ENCODE peak calls at places on chromosomes 1 and 21, in seven cellular contexts. T is right atrium auricular region, H is A549, G is left ventricle myocardium inferior, D is heart right ventricle, Q is cardiac muscle cell, Z is colonic mucosa. C is an unnamed sample. For H3K4me1, the result is how much of the 10 kb centered on the place peaks cover.

GRCh38 chr1:205287076-205287475 is 34.5 kb downstream of the NUAK2 start:
- DNase-seq in Z (no peak), T (no peak), G (no peak), Q (no peak), H (no peak), D (no peak), C (no peak)

GRCh38 chr1:158149175-158149574 is 31.5 kb upstream of the CD1D start:
- DNase-seq in Z (no peak), D (peak), H (no peak), G (peak), T (peak), Q (no peak), C (no peak)

GRCh38 chr1:203462878-203463277 is 12.7 kb upstream of the PRELP start:
- DNase-seq in G (no peak), D (no peak), Q (peak), Z (no peak), H (peak), T (peak), C (no peak)

GRCh38 chr21:25850126-25850831 is 115.5 kb downstream of the GABPA start:
- DNase-seq in D (no peak), Q (peak), G (no peak), H (no peak), Z (no peak), T (no peak), C (no peak)

GRCh38 chr1:151803164-151803563 is 2.1 kb downstream of the LINGO4 start:
- DNase-seq in G (no peak), Z (no peak), D (no peak), H (no peak), Q (no peak), T (no peak), C (no peak)

GRCh38 chr1:168225476-168226190 is at the start of gene SFT2D2:
- DNase-seq in Z (peak), H (peak), G (peak), D (peak), Q (peak), T (peak), C (peak)

GRCh38 chr21:36661511-36662309 is 37.2 kb upstream of the SIM2 start:
- DNase-seq in Q (peak), T (no peak), D (peak), H (peak), G (no peak), Z (peak), C (no peak)

GRCh38 chr1:47432071-47433036 is 5.5 kb upstream of the FOXD2 start:
- DNase-seq in Q (peak), T (peak), Z (peak), H (peak), G (peak), D (peak), C (peak)

GRCh38 chr1:187626056-187626455 is 797.3 kb downstream of the PLA2G4A start:
- DNase-seq in Q (no peak), H (no peak), T (no peak), D (no peak), G (no peak), Z (no peak), C (no peak)

GRCh38 chr1:35444519-35444774 is 112.8 kb downstream of the KIAA0319L start:
- DNase-seq in D (no peak), Z (no peak), Q (no peak), G (no peak), H (no peak), T (no peak), C (no peak)

GRCh38 chr1:98103617-98104284 is 182.9 kb upstream of the DPYD start:
- DNase-seq in Q (peak), Z (no peak), D (no peak), H (peak), T (no peak), G (no peak), C (no peak)

GRCh38 chr1:15156807-15157380 is 3.3 kb downstream of the TMEM51 start:
- DNase-seq in G (no peak), T (no peak), H (no peak), Q (no peak), D (no peak), Z (no peak), C (no peak)

GRCh38 chr1:175201061-175201508 is 8.5 kb upstream of the KIAA0040 start:
- DNase-seq in G (no peak), D (peak), Z (no peak), H (no peak), Q (peak), T (no peak), C (no peak)

GRCh38 chr1:199855580-199855979 is 171.9 kb upstream of the NR5A2 start:
- DNase-seq in D (no peak), Q (peak), H (peak), Z (no peak), G (no peak), T (no peak), C (no peak)

GRCh38 chr1:151710187-151710586 is 6.4 kb downstream of the CELF3 start:
- DNase-seq in H (no peak), Q (peak), T (no peak), D (no peak), G (no peak), Z (no peak), C (peak)

GRCh38 chr1:98454666-98455065 is 206.9 kb upstream of the SNX7 start:
- DNase-seq in G (no peak), Q (no peak), Z (no peak), T (no peak), H (no peak), D (no peak), C (no peak)

GRCh38 chr1:20666804-20667203 is 5.6 kb upstream of the DDOST start:
- DNase-seq in H (peak), G (no peak), Z (no peak), Q (no peak), D (no peak), T (no peak), C (no peak)

GRCh38 chr21:41419921-41420862 is 5.8 kb upstream of the MX1 start:
- DNase-seq in H (peak), G (peak), D (peak), Z (peak), Q (peak), T (peak), C (peak)

GRCh38 chr1:86429122-86429725 is 5.3 kb downstream of the CLCA2 start:
- DNase-seq in T (no peak), H (no peak), Q (peak), D (no peak), Z (no peak), G (no peak), C (no peak)

GRCh38 chr1:27686223-27686990 is 14.4 kb upstream of the IFI6 start:
- DNase-seq in H (no peak), T (no peak), Z (peak), G (no peak), Q (no peak), D (no peak), C (no peak)

GRCh38 chr1:85366391-85366790 is 90.0 kb upstream of the BCL10 start:
- DNase-seq in Z (no peak), T (no peak), G (no peak), H (no peak), Q (peak), D (no peak), C (no peak)

GRCh38 chr1:54489627-54490240 is 58.3 kb upstream of the ACOT11 start:
- DNase-seq in H (no peak), G (no peak), Q (no peak), T (no peak), D (no peak), Z (no peak), C (no peak)

GRCh38 chr1:29826646-29827045 is 590.3 kb downstream of the PTPRU start:
- DNase-seq in H (no peak), Z (no peak), D (no peak), G (no peak), Q (no peak), T (peak), C (no peak)

GRCh38 chr1:19597463-19598309 is 46.4 kb upstream of the NBL1 start:
- DNase-seq in D (no peak), Q (peak), G (no peak), T (no peak), H (peak), Z (peak), C (no peak)

GRCh38 chr1:229907884-229908633 is 159.0 kb upstream of the GALNT2 start:
- DNase-seq in T (no peak), D (no peak), Z (no peak), H (no peak), G (no peak), Q (no peak), C (no peak)

GRCh38 chr1:56461158-56462127 is 117.9 kb downstream of the PLPP3 start:
- DNase-seq in Q (no peak), Z (no peak), H (no peak), T (no peak), G (no peak), D (no peak), C (no peak)

GRCh38 chr1:216057080-216057479 is 366.2 kb downstream of the USH2A start:
- DNase-seq in T (no peak), Q (no peak), G (no peak), H (no peak), D (no peak), Z (no peak), C (no peak)

GRCh38 chr1:216051071-216051470 is 372.2 kb downstream of the USH2A start:
- DNase-seq in G (no peak), H (no peak), Z (no peak), T (no peak), Q (no peak), D (no peak), C (no peak)

GRCh38 chr1:216057947-216058346 is 365.3 kb downstream of the USH2A start:
- DNase-seq in H (no peak), D (no peak), T (no peak), G (no peak), Q (no peak), Z (no peak), C (no peak)

GRCh38 chr1:216055004-216055403 is 368.2 kb downstream of the USH2A start:
- DNase-seq in T (no peak), H (no peak), G (no peak), Z (no peak), D (no peak), Q (no peak), C (no peak)

DNA sequence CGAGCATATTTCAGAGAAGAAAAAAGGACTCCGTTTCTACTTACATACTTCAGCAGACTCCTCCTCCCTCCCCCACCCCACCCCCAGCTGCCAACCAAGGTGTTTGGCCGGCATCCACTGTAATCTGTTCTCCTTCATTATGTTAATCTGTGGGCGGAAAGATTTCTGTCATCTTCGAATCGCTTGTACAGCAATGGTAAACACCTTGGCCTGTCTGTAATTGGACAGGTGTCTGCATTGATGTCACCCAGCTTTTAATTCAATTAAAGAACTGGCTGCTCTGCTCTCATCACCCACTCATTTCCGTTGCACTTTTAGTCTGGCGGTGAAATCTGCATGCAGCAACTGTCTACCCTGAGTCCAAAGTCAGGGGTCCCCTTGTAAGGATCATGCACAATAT is 368.7 kb downstream of the USH2A start:
- DNase-seq in Q (no peak), G (no peak), Z (no peak), T (no peak), D (no peak), H (no peak), C (no peak)
- H3K4me1 ChIP-seq in Q (under half), G (under half), Z (under half), T (under half), D (under half), H (under half), C (under half)

GRCh38 chr1:66282343-66282852 is 251.6 kb upstream of the SGIP1 start:
- DNase-seq in T (no peak), Q (peak), Z (no peak), D (peak), H (peak), G (no peak), C (peak)
- TF ChIP-seq CTCF in T (no peak), Q (peak), Z (no peak), D (no peak), H (peak), G (no peak), C (peak)

GRCh38 chr1:180954766-180955165 is 42.1 kb downstream of the KIAA1614 start:
- DNase-seq in Z (no peak), T (no peak), Q (no peak), D (no peak), H (no peak), G (no peak), C (no peak)
- H3K27ac ChIP-seq in Z (peak), T (peak), Q (no peak), D (no peak), H (peak), G (peak), C (no peak)

GRCh38 chr1:200888349-200888838 is 6.3 kb upstream of the INAVA start:
- DNase-seq in Q (peak), T (no peak), D (no peak), H (no peak), G (no peak), Z (no peak), C (peak)
- H3K4me1 ChIP-seq in Q (under half), T (under half), D (under half), H (under half), G (under half), Z (under half), C (under half)

GRCh38 chr1:162639718-162640117 is 7.5 kb downstream of the DDR2 start:
- DNase-seq in T (no peak), H (no peak), D (no peak), Q (no peak), Z (no peak), G (no peak), C (no peak)

GRCh38 chr1:162649606-162650005 is 17.3 kb downstream of the DDR2 start:
- DNase-seq in Z (no peak), G (no peak), H (no peak), Q (no peak), T (no peak), D (no peak), C (no peak)

GRCh38 chr1:162641128-162641527 is 8.9 kb downstream of the DDR2 start:
- DNase-seq in G (no peak), H (no peak), T (no peak), Z (no peak), D (no peak), Q (no peak), C (no peak)

GRCh38 chr1:162644986-162645314 is 12.7 kb downstream of the DDR2 start:
- DNase-seq in G (no peak), H (no peak), T (no peak), Z (no peak), Q (no peak), D (no peak), C (no peak)
- TF ChIP-seq CTCF in G (no peak), H (no peak), T (no peak), Z (no peak), Q (no peak), D (no peak), C (no peak)

DNA sequence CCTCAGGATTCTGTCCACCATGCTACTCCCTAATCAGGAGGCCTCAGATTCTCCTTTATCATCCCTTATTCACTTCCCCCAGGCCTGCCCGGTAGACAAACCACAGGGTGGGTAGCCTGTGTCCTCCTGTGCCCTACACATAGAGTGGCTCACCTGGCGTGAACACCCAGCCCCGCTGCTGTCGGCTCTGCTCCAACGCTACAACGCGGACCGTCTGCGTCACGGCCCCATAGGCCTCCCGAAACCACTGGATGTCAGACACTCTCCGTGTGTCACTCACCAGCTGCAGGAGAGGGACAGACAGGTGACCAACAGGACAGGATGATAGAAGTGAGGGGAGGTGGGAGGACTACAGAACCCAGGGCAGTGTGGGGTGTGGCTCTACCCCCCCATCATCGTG is 10.3 kb downstream of the PMVK start:
- DNase-seq in H (no peak), Z (no peak), G (no peak), D (no peak), T (no peak), Q (no peak), C (no peak)
- H3K27ac ChIP-seq in H (no peak), Z (no peak), G (no peak), D (no peak), T (no peak), Q (no peak), C (no peak)

GRCh38 chr1:154857022-154857421 is 13.1 kb downstream of the KCNN3 start:
- DNase-seq in T (no peak), D (no peak), Q (no peak), H (no peak), Z (no peak), G (no peak), C (no peak)
- H3K4me1 ChIP-seq in T (under half), D (under half), Q (under half), H (under half), Z (under half), G (under half), C (under half)

C was measured in CD8-positive, alpha-beta T cell.